ENCODE peak calls at places on chromosomes 16 and 17, in nine cellular contexts. One of them, this sample, is unnamed.

GRCh38 chr17:1779571-1780074 is 17.8 kb downstream of the SERPINF1 start:
- DNase-seq in upper lobe of left lung: peak
- DNase-seq in cardiac muscle cell: no peak
- DNase-seq in tibial nerve: peak
- DNase-seq in neural progenitor cell: no peak
- DNase-seq in stomach: peak
- DNase-seq in fibroblast of mammary gland: peak
- DNase-seq in psoas muscle: peak
- DNase-seq in body of pancreas: peak
- DNase-seq in this sample: no peak

GRCh38 chr17:27497696-27498095 is 41.4 kb downstream of the KSR1 start:
- DNase-seq in upper lobe of left lung: no peak
- DNase-seq in cardiac muscle cell: no peak
- DNase-seq in tibial nerve: no peak
- DNase-seq in neural progenitor cell: no peak
- DNase-seq in stomach: no peak
- DNase-seq in fibroblast of mammary gland: no peak
- DNase-seq in psoas muscle: no peak
- DNase-seq in body of pancreas: no peak
- DNase-seq in this sample: no peak

GRCh38 chr17:39738568-39738901 is 797 bp downstream of the GRB7 start:
- DNase-seq in upper lobe of left lung: peak
- DNase-seq in cardiac muscle cell: no peak
- DNase-seq in tibial nerve: no peak
- DNase-seq in neural progenitor cell: peak
- DNase-seq in stomach: peak
- DNase-seq in fibroblast of mammary gland: no peak
- DNase-seq in psoas muscle: no peak
- DNase-seq in body of pancreas: peak
- DNase-seq in this sample: peak

GRCh38 chr17:65595071-65595655 is 33.7 kb upstream of the AXIN2 start:
- DNase-seq in upper lobe of left lung: no peak
- DNase-seq in cardiac muscle cell: no peak
- DNase-seq in tibial nerve: no peak
- DNase-seq in neural progenitor cell: no peak
- DNase-seq in stomach: no peak
- DNase-seq in fibroblast of mammary gland: no peak
- DNase-seq in psoas muscle: no peak
- DNase-seq in body of pancreas: no peak
- DNase-seq in this sample: no peak

GRCh38 chr16:50121721-50122445 is 31.2 kb upstream of the TENT4B start:
- DNase-seq in upper lobe of left lung: no peak
- DNase-seq in cardiac muscle cell: no peak
- DNase-seq in tibial nerve: no peak
- DNase-seq in neural progenitor cell: peak
- DNase-seq in stomach: no peak
- DNase-seq in fibroblast of mammary gland: no peak
- DNase-seq in psoas muscle: no peak
- DNase-seq in body of pancreas: no peak
- DNase-seq in this sample: no peak

GRCh38 chr17:76458580-76459490 is 5.9 kb upstream of the UBE2O start:
- DNase-seq in upper lobe of left lung: peak
- DNase-seq in cardiac muscle cell: peak
- DNase-seq in tibial nerve: no peak
- DNase-seq in neural progenitor cell: peak
- DNase-seq in stomach: peak
- DNase-seq in fibroblast of mammary gland: peak
- DNase-seq in psoas muscle: no peak
- DNase-seq in body of pancreas: peak
- DNase-seq in this sample: peak

GRCh38 chr17:4340914-4341615 is 25.4 kb downstream of the UBE2G1 start:
- DNase-seq in upper lobe of left lung: no peak
- DNase-seq in cardiac muscle cell: no peak
- DNase-seq in tibial nerve: no peak
- DNase-seq in neural progenitor cell: no peak
- DNase-seq in stomach: no peak
- DNase-seq in fibroblast of mammary gland: peak
- DNase-seq in psoas muscle: no peak
- DNase-seq in body of pancreas: no peak
- DNase-seq in this sample: no peak

GRCh38 chr17:48596000-48596734 is 2.6 kb upstream of the HOXB5 start:
- DNase-seq in upper lobe of left lung: no peak
- DNase-seq in cardiac muscle cell: no peak
- DNase-seq in tibial nerve: no peak
- DNase-seq in neural progenitor cell: no peak
- DNase-seq in stomach: no peak
- DNase-seq in fibroblast of mammary gland: no peak
- DNase-seq in psoas muscle: no peak
- DNase-seq in body of pancreas: no peak
- DNase-seq in this sample: no peak

GRCh38 chr17:17139972-17140589 is 66.1 kb downstream of the PLD6 start:
- DNase-seq in upper lobe of left lung: no peak
- DNase-seq in cardiac muscle cell: no peak
- DNase-seq in tibial nerve: no peak
- DNase-seq in neural progenitor cell: no peak
- DNase-seq in stomach: no peak
- DNase-seq in fibroblast of mammary gland: no peak
- DNase-seq in psoas muscle: peak
- DNase-seq in body of pancreas: no peak
- DNase-seq in this sample: no peak

GRCh38 chr16:27313422-27314160 is at the start of gene IL4R:
- DNase-seq in upper lobe of left lung: peak
- DNase-seq in cardiac muscle cell: peak
- DNase-seq in tibial nerve: peak
- DNase-seq in neural progenitor cell: peak
- DNase-seq in stomach: peak
- DNase-seq in fibroblast of mammary gland: peak
- DNase-seq in psoas muscle: peak
- DNase-seq in body of pancreas: peak
- DNase-seq in this sample: peak

GRCh38 chr17:29059281-29059680 is 16.3 kb downstream of the PIPOX start:
- DNase-seq in upper lobe of left lung: no peak
- DNase-seq in cardiac muscle cell: no peak
- DNase-seq in tibial nerve: no peak
- DNase-seq in neural progenitor cell: no peak
- DNase-seq in stomach: no peak
- DNase-seq in fibroblast of mammary gland: peak
- DNase-seq in psoas muscle: no peak
- DNase-seq in body of pancreas: no peak
- DNase-seq in this sample: peak
- H3K4me3 ChIP-seq in upper lobe of left lung: no peak
- H3K4me3 ChIP-seq in cardiac muscle cell: no peak
- H3K4me3 ChIP-seq in tibial nerve: no peak
- H3K4me3 ChIP-seq in neural progenitor cell: no peak
- H3K4me3 ChIP-seq in stomach: no peak
- H3K4me3 ChIP-seq in fibroblast of mammary gland: no peak
- H3K4me3 ChIP-seq in psoas muscle: no peak
- H3K4me3 ChIP-seq in body of pancreas: no peak
- H3K4me3 ChIP-seq in this sample: no peak

GRCh38 chr17:79035686-79036085 is 11.7 kb downstream of the C1QTNF1 start:
- DNase-seq in upper lobe of left lung: no peak
- DNase-seq in cardiac muscle cell: no peak
- DNase-seq in tibial nerve: no peak
- DNase-seq in neural progenitor cell: no peak
- DNase-seq in stomach: no peak
- DNase-seq in fibroblast of mammary gland: no peak
- DNase-seq in psoas muscle: no peak
- DNase-seq in body of pancreas: no peak
- DNase-seq in this sample: no peak

GRCh38 chr17:79033741-79034501 is 10.0 kb downstream of the C1QTNF1 start:
- DNase-seq in upper lobe of left lung: peak
- DNase-seq in cardiac muscle cell: no peak
- DNase-seq in tibial nerve: peak
- DNase-seq in neural progenitor cell: no peak
- DNase-seq in stomach: peak
- DNase-seq in fibroblast of mammary gland: no peak
- DNase-seq in psoas muscle: peak
- DNase-seq in body of pancreas: no peak
- DNase-seq in this sample: no peak

GRCh38 chr17:79036609-79037008 is 12.6 kb downstream of the C1QTNF1 start:
- DNase-seq in upper lobe of left lung: peak
- DNase-seq in cardiac muscle cell: no peak
- DNase-seq in tibial nerve: no peak
- DNase-seq in neural progenitor cell: no peak
- DNase-seq in stomach: no peak
- DNase-seq in fibroblast of mammary gland: peak
- DNase-seq in psoas muscle: no peak
- DNase-seq in body of pancreas: no peak
- DNase-seq in this sample: no peak

GRCh38 chr17:79034931-79035485 is 11.0 kb downstream of the C1QTNF1 start:
- DNase-seq in upper lobe of left lung: no peak
- DNase-seq in cardiac muscle cell: no peak
- DNase-seq in tibial nerve: no peak
- DNase-seq in neural progenitor cell: no peak
- DNase-seq in stomach: no peak
- DNase-seq in fibroblast of mammary gland: no peak
- DNase-seq in psoas muscle: no peak
- DNase-seq in body of pancreas: no peak
- DNase-seq in this sample: no peak

GRCh38 chr17:79036181-79036580 is 12.2 kb downstream of the C1QTNF1 start:
- DNase-seq in upper lobe of left lung: no peak
- DNase-seq in cardiac muscle cell: no peak
- DNase-seq in tibial nerve: no peak
- DNase-seq in neural progenitor cell: no peak
- DNase-seq in stomach: no peak
- DNase-seq in fibroblast of mammary gland: no peak
- DNase-seq in psoas muscle: no peak
- DNase-seq in body of pancreas: no peak
- DNase-seq in this sample: no peak
- H3K4me3 ChIP-seq in upper lobe of left lung: no peak
- H3K4me3 ChIP-seq in cardiac muscle cell: no peak
- H3K4me3 ChIP-seq in tibial nerve: no peak
- H3K4me3 ChIP-seq in neural progenitor cell: no peak
- H3K4me3 ChIP-seq in stomach: no peak
- H3K4me3 ChIP-seq in fibroblast of mammary gland: no peak
- H3K4me3 ChIP-seq in psoas muscle: no peak
- H3K4me3 ChIP-seq in body of pancreas: no peak
- H3K4me3 ChIP-seq in this sample: no peak

DNA sequence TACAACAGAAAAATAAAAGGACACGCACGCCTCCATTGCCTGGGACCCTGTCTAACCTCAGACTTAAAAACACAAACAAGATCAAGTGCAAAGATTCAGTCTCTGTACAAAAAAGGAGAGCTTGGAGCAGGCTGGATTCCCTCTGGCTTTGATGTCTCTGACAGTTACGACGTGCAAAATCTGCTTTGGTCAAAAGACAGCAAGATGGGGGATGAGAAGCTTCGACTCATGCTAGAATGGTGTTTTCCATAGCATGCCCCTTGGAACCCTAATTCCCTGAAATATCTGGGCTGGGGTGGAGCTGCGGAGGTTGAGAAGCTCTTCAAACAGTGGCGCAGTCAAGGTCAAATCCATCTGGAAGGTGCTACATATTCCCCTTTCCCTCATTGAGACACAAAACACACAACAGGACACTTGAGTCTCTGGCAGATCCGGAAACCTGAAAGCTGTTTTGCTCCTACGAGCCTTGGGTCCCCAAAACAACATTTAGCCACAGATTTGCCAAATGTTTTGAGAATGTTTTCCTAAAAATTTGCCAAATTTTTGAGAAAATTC is 9.1 kb downstream of the MYH11 start:
- DNase-seq in upper lobe of left lung: no peak
- DNase-seq in cardiac muscle cell: no peak
- DNase-seq in tibial nerve: no peak
- DNase-seq in neural progenitor cell: no peak
- DNase-seq in stomach: no peak
- DNase-seq in fibroblast of mammary gland: no peak
- DNase-seq in psoas muscle: no peak
- DNase-seq in body of pancreas: no peak
- DNase-seq in this sample: no peak
- H3K4me3 ChIP-seq in upper lobe of left lung: no peak
- H3K4me3 ChIP-seq in cardiac muscle cell: no peak
- H3K4me3 ChIP-seq in tibial nerve: no peak
- H3K4me3 ChIP-seq in neural progenitor cell: no peak
- H3K4me3 ChIP-seq in stomach: no peak
- H3K4me3 ChIP-seq in fibroblast of mammary gland: no peak
- H3K4me3 ChIP-seq in psoas muscle: no peak
- H3K4me3 ChIP-seq in body of pancreas: no peak
- H3K4me3 ChIP-seq in this sample: no peak

GRCh38 chr17:44207319-44207718 is 7.6 kb upstream of the ATXN7L3 start:
- DNase-seq in upper lobe of left lung: no peak
- DNase-seq in cardiac muscle cell: no peak
- DNase-seq in tibial nerve: no peak
- DNase-seq in neural progenitor cell: no peak
- DNase-seq in stomach: no peak
- DNase-seq in fibroblast of mammary gland: no peak
- DNase-seq in psoas muscle: no peak
- DNase-seq in body of pancreas: no peak
- DNase-seq in this sample: no peak

GRCh38 chr17:44212507-44213402 is 6.7 kb downstream of the UBTF start:
- DNase-seq in upper lobe of left lung: no peak
- DNase-seq in cardiac muscle cell: no peak
- DNase-seq in tibial nerve: no peak
- DNase-seq in neural progenitor cell: no peak
- DNase-seq in stomach: no peak
- DNase-seq in fibroblast of mammary gland: no peak
- DNase-seq in psoas muscle: no peak
- DNase-seq in body of pancreas: no peak
- DNase-seq in this sample: no peak

GRCh38 chr17:44211281-44212265 is 7.9 kb downstream of the UBTF start:
- DNase-seq in upper lobe of left lung: no peak
- DNase-seq in cardiac muscle cell: no peak
- DNase-seq in tibial nerve: no peak
- DNase-seq in neural progenitor cell: no peak
- DNase-seq in stomach: no peak
- DNase-seq in fibroblast of mammary gland: no peak
- DNase-seq in psoas muscle: no peak
- DNase-seq in body of pancreas: no peak
- DNase-seq in this sample: no peak

GRCh38 chr17:44210342-44211192 is 8.9 kb downstream of the UBTF start:
- DNase-seq in upper lobe of left lung: peak
- DNase-seq in cardiac muscle cell: peak
- DNase-seq in tibial nerve: peak
- DNase-seq in neural progenitor cell: peak
- DNase-seq in stomach: peak
- DNase-seq in fibroblast of mammary gland: peak
- DNase-seq in psoas muscle: peak
- DNase-seq in body of pancreas: peak
- DNase-seq in this sample: no peak

GRCh38 chr17:44209786-44210341 is 9.6 kb downstream of the UBTF start:
- DNase-seq in upper lobe of left lung: no peak
- DNase-seq in cardiac muscle cell: no peak
- DNase-seq in tibial nerve: no peak
- DNase-seq in neural progenitor cell: no peak
- DNase-seq in stomach: no peak
- DNase-seq in fibroblast of mammary gland: no peak
- DNase-seq in psoas muscle: no peak
- DNase-seq in body of pancreas: no peak
- DNase-seq in this sample: no peak
- H3K4me3 ChIP-seq in upper lobe of left lung: peak
- H3K4me3 ChIP-seq in cardiac muscle cell: no peak
- H3K4me3 ChIP-seq in tibial nerve: no peak
- H3K4me3 ChIP-seq in neural progenitor cell: no peak
- H3K4me3 ChIP-seq in stomach: peak
- H3K4me3 ChIP-seq in fibroblast of mammary gland: no peak
- H3K4me3 ChIP-seq in psoas muscle: no peak
- H3K4me3 ChIP-seq in body of pancreas: no peak
- H3K4me3 ChIP-seq in this sample: no peak